ENCODE peak calls at places on chromosomes 16 and 17, in five cellular contexts. One of them, this sample, is unnamed.

GRCh38 chr17:37802061-37802460 is 57.2 kb upstream of the HNF1B start:
- DNase-seq in fibroblast of mammary gland: no peak
- DNase-seq in astrocyte of the spinal cord: peak; percentile 8
- DNase-seq in foreskin fibroblast: no peak
- DNase-seq in IMR-90: no peak
- DNase-seq in this sample: no peak

GRCh38 chr17:72790194-72790593 is 302.3 kb downstream of the SLC39A11 start:
- DNase-seq in fibroblast of mammary gland: no peak
- DNase-seq in astrocyte of the spinal cord: no peak
- DNase-seq in foreskin fibroblast: no peak
- DNase-seq in IMR-90: no peak
- DNase-seq in this sample: no peak

GRCh38 chr17:16286009-16286946 is 67.0 kb downstream of the CENPV start:
- DNase-seq in fibroblast of mammary gland: peak; percentile 99
- DNase-seq in astrocyte of the spinal cord: peak; percentile 99
- DNase-seq in foreskin fibroblast: peak; percentile 97
- DNase-seq in IMR-90: peak; percentile 98
- DNase-seq in this sample: peak; percentile 90

GRCh38 chr17:80265205-80266068 is 4.8 kb downstream of the RNF213 start:
- DNase-seq in fibroblast of mammary gland: peak; percentile 28
- DNase-seq in astrocyte of the spinal cord: no peak
- DNase-seq in foreskin fibroblast: no peak
- DNase-seq in IMR-90: no peak
- DNase-seq in this sample: no peak

GRCh38 chr17:31663576-31663975 is 195.5 kb downstream of the COPRS start:
- DNase-seq in fibroblast of mammary gland: peak; percentile 39
- DNase-seq in astrocyte of the spinal cord: peak; percentile 58
- DNase-seq in foreskin fibroblast: peak; percentile 33
- DNase-seq in IMR-90: peak; percentile 28
- DNase-seq in this sample: peak; percentile 22

GRCh38 chr17:39727556-39727955 is 2.8 kb downstream of the MIEN1 start:
- DNase-seq in fibroblast of mammary gland: no peak
- DNase-seq in astrocyte of the spinal cord: no peak
- DNase-seq in foreskin fibroblast: no peak
- DNase-seq in IMR-90: no peak
- DNase-seq in this sample: no peak

GRCh38 chr16:25035494-25036405 is 20.6 kb upstream of the ARHGAP17 start:
- DNase-seq in fibroblast of mammary gland: no peak
- DNase-seq in astrocyte of the spinal cord: no peak
- DNase-seq in foreskin fibroblast: peak; percentile 61
- DNase-seq in IMR-90: peak; percentile 47
- DNase-seq in this sample: no peak

GRCh38 chr17:17467720-17468119 is 9.1 kb upstream of the MED9 start:
- DNase-seq in fibroblast of mammary gland: peak; percentile 56
- DNase-seq in astrocyte of the spinal cord: no peak
- DNase-seq in foreskin fibroblast: peak; percentile 55
- DNase-seq in IMR-90: peak; percentile 8
- DNase-seq in this sample: no peak

GRCh38 chr17:7889166-7889584 is 586 bp downstream of the CHD3 start:
- DNase-seq in fibroblast of mammary gland: peak; percentile 96
- DNase-seq in astrocyte of the spinal cord: peak; percentile 85
- DNase-seq in foreskin fibroblast: peak; percentile 98
- DNase-seq in IMR-90: peak; percentile 86
- DNase-seq in this sample: peak; percentile 46
- H3K4me3 ChIP-seq in fibroblast of mammary gland: peak overlapping the region; percentile 21
- H3K4me3 ChIP-seq in astrocyte of the spinal cord: no peak overlapping the region
- H3K4me3 ChIP-seq in foreskin fibroblast: no peak overlapping the region
- H3K4me3 ChIP-seq in IMR-90: no peak overlapping the region
- H3K4me3 ChIP-seq in this sample: no peak overlapping the region

GRCh38 chr16:69495821-69496220 is 69.9 kb upstream of the NFAT5 start:
- DNase-seq in fibroblast of mammary gland: no peak
- DNase-seq in astrocyte of the spinal cord: no peak
- DNase-seq in foreskin fibroblast: no peak
- DNase-seq in IMR-90: no peak
- DNase-seq in this sample: no peak

GRCh38 chr16:69497876-69498596 is 67.7 kb upstream of the NFAT5 start:
- DNase-seq in fibroblast of mammary gland: no peak
- DNase-seq in astrocyte of the spinal cord: no peak
- DNase-seq in foreskin fibroblast: no peak
- DNase-seq in IMR-90: no peak
- DNase-seq in this sample: no peak

GRCh38 chr16:69496376-69496775 is 69.4 kb upstream of the NFAT5 start:
- DNase-seq in fibroblast of mammary gland: no peak
- DNase-seq in astrocyte of the spinal cord: no peak
- DNase-seq in foreskin fibroblast: no peak
- DNase-seq in IMR-90: no peak
- DNase-seq in this sample: no peak

GRCh38 chr16:69498926-69499325 is 66.8 kb upstream of the NFAT5 start:
- DNase-seq in fibroblast of mammary gland: no peak
- DNase-seq in astrocyte of the spinal cord: no peak
- DNase-seq in foreskin fibroblast: no peak
- DNase-seq in IMR-90: no peak
- DNase-seq in this sample: no peak

DNA sequence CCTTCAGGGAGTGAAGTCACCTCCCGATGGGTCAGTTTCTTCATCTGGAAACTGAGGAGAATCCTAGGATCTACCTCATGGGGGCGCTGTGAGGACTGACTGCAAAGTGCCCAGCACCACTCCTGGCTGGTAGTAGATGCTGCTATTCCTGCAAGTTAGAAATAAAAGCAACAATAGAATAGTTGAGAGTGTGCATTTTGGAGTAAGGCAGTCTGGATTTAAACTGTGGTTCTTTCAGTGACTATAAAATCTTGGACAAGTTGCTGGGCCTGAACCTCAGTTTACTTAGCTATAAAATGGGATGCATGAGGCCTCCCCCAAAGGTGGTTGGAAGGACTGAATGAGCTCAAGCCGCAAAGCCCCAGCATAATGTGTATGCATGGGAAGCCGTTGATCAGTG is 70.6 kb downstream of the CYB5B start:
- DNase-seq in fibroblast of mammary gland: peak; percentile 28
- DNase-seq in astrocyte of the spinal cord: no peak
- DNase-seq in foreskin fibroblast: no peak
- DNase-seq in IMR-90: no peak
- DNase-seq in this sample: no peak
- TF ChIP-seq CTCF in fibroblast of mammary gland: peak; percentile 30
- TF ChIP-seq CTCF in astrocyte of the spinal cord: peak; percentile 36
- TF ChIP-seq CTCF in foreskin fibroblast: no peak
- TF ChIP-seq CTCF in IMR-90: no peak
- TF ChIP-seq CTCF in this sample: peak; percentile 68

DNA sequence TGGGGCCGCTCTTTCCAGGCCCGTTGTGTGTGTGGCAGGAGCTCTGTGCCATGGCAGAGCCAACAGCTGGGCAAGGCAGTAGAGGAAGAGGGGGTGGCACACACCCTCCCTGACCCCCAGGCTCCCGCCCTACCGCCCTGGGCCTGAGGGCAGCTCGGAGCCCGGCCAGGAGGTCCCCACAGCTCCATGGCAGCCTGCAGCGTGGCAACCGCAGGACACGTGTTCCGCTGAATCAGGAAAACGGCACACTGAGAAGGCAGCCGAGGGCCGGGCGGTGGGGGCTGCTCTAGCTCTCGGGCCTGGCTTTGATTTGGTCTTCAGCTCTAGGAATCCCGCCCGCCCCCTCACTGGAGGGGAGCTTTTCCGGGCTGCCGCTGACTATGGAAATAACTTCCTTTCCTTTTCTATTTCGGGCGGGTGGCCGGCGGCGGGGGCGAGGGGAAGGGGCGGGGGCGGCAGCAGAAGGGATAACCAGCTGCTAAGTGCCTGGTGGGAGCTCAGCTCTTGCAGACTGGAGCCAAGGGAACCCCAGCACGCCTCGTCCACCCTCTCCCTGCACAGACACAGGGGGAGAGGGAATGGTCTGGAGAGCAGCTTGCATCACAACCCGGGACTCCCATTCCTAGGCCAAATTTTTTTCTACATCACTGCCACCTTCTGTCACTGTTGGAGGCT is 24.7 kb upstream of the MRPS23 start:
- DNase-seq in fibroblast of mammary gland: peak; percentile 95
- DNase-seq in astrocyte of the spinal cord: peak; percentile 97
- DNase-seq in foreskin fibroblast: peak; percentile 98
- DNase-seq in IMR-90: peak; percentile 95
- DNase-seq in this sample: no peak
- H3K4me3 ChIP-seq in fibroblast of mammary gland: no peak overlapping the region
- H3K4me3 ChIP-seq in astrocyte of the spinal cord: no peak overlapping the region
- H3K4me3 ChIP-seq in foreskin fibroblast: peak overlapping the region; percentile 23
- H3K4me3 ChIP-seq in IMR-90: no peak overlapping the region
- H3K4me3 ChIP-seq in this sample: no peak overlapping the region

GRCh38 chr17:22510504-22510903 is 818.2 kb downstream of the KCNJ18 start:
- DNase-seq in fibroblast of mammary gland: no peak
- DNase-seq in astrocyte of the spinal cord: no peak
- DNase-seq in foreskin fibroblast: no peak
- DNase-seq in IMR-90: no peak
- DNase-seq in this sample: no peak

GRCh38 chr17:22512057-22512456 is 819.7 kb downstream of the KCNJ18 start:
- DNase-seq in fibroblast of mammary gland: no peak
- DNase-seq in astrocyte of the spinal cord: no peak
- DNase-seq in foreskin fibroblast: no peak
- DNase-seq in IMR-90: no peak
- DNase-seq in this sample: no peak

GRCh38 chr17:22512506-22512905 is 820.2 kb downstream of the KCNJ18 start:
- DNase-seq in fibroblast of mammary gland: no peak
- DNase-seq in astrocyte of the spinal cord: no peak
- DNase-seq in foreskin fibroblast: no peak
- DNase-seq in IMR-90: no peak
- DNase-seq in this sample: no peak

GRCh38 chr17:22512997-22513538 is 820.7 kb downstream of the KCNJ18 start:
- DNase-seq in fibroblast of mammary gland: no peak
- DNase-seq in astrocyte of the spinal cord: no peak
- DNase-seq in foreskin fibroblast: no peak
- DNase-seq in IMR-90: no peak
- DNase-seq in this sample: no peak

GRCh38 chr17:22511431-22511830 is 819.1 kb downstream of the KCNJ18 start:
- DNase-seq in fibroblast of mammary gland: no peak
- DNase-seq in astrocyte of the spinal cord: no peak
- DNase-seq in foreskin fibroblast: no peak
- DNase-seq in IMR-90: no peak
- DNase-seq in this sample: no peak
- TF ChIP-seq CTCF in fibroblast of mammary gland: no peak
- TF ChIP-seq CTCF in astrocyte of the spinal cord: no peak
- TF ChIP-seq CTCF in foreskin fibroblast: no peak
- TF ChIP-seq CTCF in IMR-90: no peak
- TF ChIP-seq CTCF in this sample: no peak

GRCh38 chr17:78086740-78087139 is 41.8 kb downstream of the TMC6 start:
- DNase-seq in fibroblast of mammary gland: no peak
- DNase-seq in astrocyte of the spinal cord: no peak
- DNase-seq in foreskin fibroblast: no peak
- DNase-seq in IMR-90: no peak
- DNase-seq in this sample: no peak
- H3K4me3 ChIP-seq in fibroblast of mammary gland: no peak overlapping the region
- H3K4me3 ChIP-seq in astrocyte of the spinal cord: no peak overlapping the region
- H3K4me3 ChIP-seq in foreskin fibroblast: no peak overlapping the region
- H3K4me3 ChIP-seq in IMR-90: no peak overlapping the region
- H3K4me3 ChIP-seq in this sample: no peak overlapping the region

GRCh38 chr17:77304746-77305473 is 164.1 kb downstream of the SEC14L1 start:
- DNase-seq in fibroblast of mammary gland: no peak
- DNase-seq in astrocyte of the spinal cord: no peak
- DNase-seq in foreskin fibroblast: no peak
- DNase-seq in IMR-90: no peak
- DNase-seq in this sample: no peak
- TF ChIP-seq CTCF in fibroblast of mammary gland: no peak
- TF ChIP-seq CTCF in astrocyte of the spinal cord: no peak
- TF ChIP-seq CTCF in foreskin fibroblast: no peak
- TF ChIP-seq CTCF in IMR-90: no peak
- TF ChIP-seq CTCF in this sample: no peak

DNA sequence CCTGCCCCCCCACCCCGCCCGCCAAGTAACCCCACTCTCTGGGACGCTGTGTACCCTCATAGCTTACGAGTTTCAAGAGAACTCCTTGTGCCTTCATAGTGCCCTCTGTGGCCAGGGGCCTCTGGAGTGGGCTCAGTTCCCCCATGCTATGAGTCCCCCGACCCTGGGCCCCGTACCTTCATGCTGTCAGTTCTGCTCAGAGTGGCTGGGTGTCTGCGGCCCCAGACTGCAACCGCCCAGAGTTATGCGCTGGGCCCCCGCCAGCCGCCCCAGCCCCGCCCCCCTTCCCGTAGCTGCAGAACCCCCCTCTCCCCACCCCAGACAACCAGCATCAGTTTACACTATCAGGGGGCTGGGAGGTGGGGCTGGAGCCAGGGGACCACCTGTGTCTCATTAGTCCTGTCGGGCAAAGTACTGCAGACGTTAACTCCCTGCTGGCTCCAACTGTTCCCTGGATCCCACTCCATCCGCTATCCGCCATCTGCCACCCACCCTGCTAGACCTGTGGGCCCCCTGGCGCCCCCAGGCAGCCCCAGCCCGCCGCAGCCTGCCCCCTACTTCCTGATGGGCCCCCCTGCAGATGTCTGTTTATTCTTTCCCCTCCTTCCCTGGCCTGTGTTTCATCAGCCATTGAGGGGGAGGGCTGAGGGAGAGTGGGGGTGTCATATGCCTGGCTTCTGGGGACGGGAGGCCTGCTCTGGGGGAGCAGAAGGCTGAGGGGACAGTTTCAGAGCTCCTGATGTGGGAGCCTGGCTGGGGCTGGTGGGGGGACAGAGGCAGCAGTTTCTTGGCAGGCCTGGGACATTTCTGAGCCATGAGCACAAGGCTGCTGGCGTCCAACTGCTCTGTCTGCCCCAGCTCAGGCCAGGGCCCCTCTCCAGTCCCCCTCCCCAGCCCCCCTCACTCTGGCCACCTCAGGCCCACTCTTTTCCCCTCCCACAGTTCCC is at the start of gene MFAP4:
- DNase-seq in fibroblast of mammary gland: peak; percentile 86
- DNase-seq in astrocyte of the spinal cord: peak; percentile 96
- DNase-seq in foreskin fibroblast: peak; percentile 90
- DNase-seq in IMR-90: peak; percentile 90
- DNase-seq in this sample: no peak
- H3K4me3 ChIP-seq in fibroblast of mammary gland: peak within 1 kb of the TSS; percentile 40
- H3K4me3 ChIP-seq in astrocyte of the spinal cord: peak within 1 kb of the TSS; percentile 53
- H3K4me3 ChIP-seq in foreskin fibroblast: peak within 1 kb of the TSS; percentile 52
- H3K4me3 ChIP-seq in IMR-90: peak within 1 kb of the TSS; percentile 57
- H3K4me3 ChIP-seq in this sample: no peak within 1 kb of the TSS

DNA sequence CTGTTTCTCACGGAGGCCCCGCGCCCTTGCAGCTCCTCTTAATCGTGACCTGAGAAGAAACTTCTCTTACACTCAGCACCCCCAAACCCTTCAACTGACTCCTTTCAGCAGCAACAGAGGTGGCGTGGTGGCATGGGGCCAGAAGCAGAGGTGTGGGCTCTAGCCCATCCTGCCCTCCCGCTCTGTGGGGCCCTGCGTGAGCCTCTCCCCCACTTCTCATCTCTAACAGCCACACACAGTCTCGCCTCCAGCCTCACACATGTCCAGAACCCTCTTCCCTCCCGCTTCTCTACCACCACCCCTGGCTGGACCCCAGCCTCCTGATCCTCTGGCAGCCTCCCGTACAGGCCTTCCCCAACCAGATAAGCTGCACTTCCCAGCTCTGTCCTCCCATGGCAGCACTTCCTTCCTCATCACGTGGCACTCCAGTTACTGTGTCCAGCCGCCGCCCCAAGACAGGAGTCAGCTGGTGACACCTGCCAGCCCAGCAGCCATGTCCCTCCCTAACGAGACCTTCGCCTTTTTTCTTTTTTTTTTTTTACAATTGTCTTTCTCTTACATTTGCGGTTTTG is 30.5 kb downstream of the NSMCE1 start:
- DNase-seq in fibroblast of mammary gland: no peak
- DNase-seq in astrocyte of the spinal cord: no peak
- DNase-seq in foreskin fibroblast: no peak
- DNase-seq in IMR-90: no peak
- DNase-seq in this sample: no peak
- TF ChIP-seq CTCF in fibroblast of mammary gland: no peak
- TF ChIP-seq CTCF in astrocyte of the spinal cord: no peak
- TF ChIP-seq CTCF in foreskin fibroblast: no peak
- TF ChIP-seq CTCF in IMR-90: no peak
- TF ChIP-seq CTCF in this sample: no peak

This sample was measured in epithelial cell of proximal tubule.